ENCODE peak calls at places on chromosome 18, in eight cellular contexts. One of them, this sample, is unnamed.
A peak's percentile ranks its signal among the peaks of the same experiment; 100 is the strongest.

GRCh38 chr18:26206488-26206887 is 19.8 kb upstream of the TAF4B start:
- DNase-seq in activated T-helper 1 cell treated with anti-CD3 and anti-CD28 coated beads, Interleukin-2, amount 50 U/mL, for 16 hours: no peak
- DNase-seq in CD4-positive, alpha-beta T cell: no peak
- DNase-seq in Right ventricle myocardium superior: no peak
- DNase-seq in small intestine: no peak
- DNase-seq in IMR-90: no peak
- DNase-seq in NCI-H2171: no peak
- DNase-seq in NB4: no peak
- DNase-seq in this sample: no peak

GRCh38 chr18:8711736-8712135 is 6.4 kb downstream of the MTCL1 start:
- DNase-seq in Right ventricle myocardium superior: no peak
- DNase-seq in NCI-H2171: no peak
- DNase-seq in activated T-helper 1 cell treated with anti-CD3 and anti-CD28 coated beads, Interleukin-2, amount 50 U/mL, for 16 hours: no peak
- DNase-seq in CD4-positive, alpha-beta T cell: no peak
- DNase-seq in small intestine: no peak
- DNase-seq in NB4: no peak
- DNase-seq in IMR-90: no peak
- DNase-seq in this sample: no peak

GRCh38 chr18:51017140-51017874 is 12.7 kb upstream of the SMAD4 start:
- DNase-seq in activated T-helper 1 cell treated with anti-CD3 and anti-CD28 coated beads, Interleukin-2, amount 50 U/mL, for 16 hours: no peak
- DNase-seq in Right ventricle myocardium superior: no peak
- DNase-seq in small intestine: no peak
- DNase-seq in IMR-90: no peak
- DNase-seq in NB4: no peak
- DNase-seq in CD4-positive, alpha-beta T cell: no peak
- DNase-seq in NCI-H2171: no peak
- DNase-seq in this sample: no peak

GRCh38 chr18:24959100-24959499 is 392.9 kb downstream of the ZNF521 start:
- DNase-seq in activated T-helper 1 cell treated with anti-CD3 and anti-CD28 coated beads, Interleukin-2, amount 50 U/mL, for 16 hours: no peak
- DNase-seq in IMR-90: no peak
- DNase-seq in NB4: no peak
- DNase-seq in NCI-H2171: no peak
- DNase-seq in small intestine: no peak
- DNase-seq in CD4-positive, alpha-beta T cell: no peak
- DNase-seq in Right ventricle myocardium superior: no peak
- DNase-seq in this sample: no peak

GRCh38 chr18:7616661-7617060 is 49.5 kb downstream of the PTPRM start:
- DNase-seq in NB4: no peak
- DNase-seq in small intestine: no peak
- DNase-seq in CD4-positive, alpha-beta T cell: no peak
- DNase-seq in activated T-helper 1 cell treated with anti-CD3 and anti-CD28 coated beads, Interleukin-2, amount 50 U/mL, for 16 hours: no peak
- DNase-seq in NCI-H2171: no peak
- DNase-seq in IMR-90: no peak
- DNase-seq in Right ventricle myocardium superior: peak; percentile 86
- DNase-seq in this sample: no peak

GRCh38 chr18:26867471-26867870 is 2.0 kb upstream of the AQP4 start:
- DNase-seq in IMR-90: no peak
- DNase-seq in small intestine: no peak
- DNase-seq in NCI-H2171: no peak
- DNase-seq in NB4: no peak
- DNase-seq in CD4-positive, alpha-beta T cell: no peak
- DNase-seq in activated T-helper 1 cell treated with anti-CD3 and anti-CD28 coated beads, Interleukin-2, amount 50 U/mL, for 16 hours: no peak
- DNase-seq in Right ventricle myocardium superior: no peak
- DNase-seq in this sample: no peak

GRCh38 chr18:55779461-55779710 is 191.4 kb upstream of the TCF4 start:
- DNase-seq in activated T-helper 1 cell treated with anti-CD3 and anti-CD28 coated beads, Interleukin-2, amount 50 U/mL, for 16 hours: no peak
- DNase-seq in small intestine: no peak
- DNase-seq in CD4-positive, alpha-beta T cell: no peak
- DNase-seq in Right ventricle myocardium superior: no peak
- DNase-seq in IMR-90: no peak
- DNase-seq in NCI-H2171: no peak
- DNase-seq in NB4: no peak
- DNase-seq in this sample: no peak

GRCh38 chr18:5317186-5317585 is 21.7 kb upstream of the ZBTB14 start:
- DNase-seq in CD4-positive, alpha-beta T cell: no peak
- DNase-seq in Right ventricle myocardium superior: no peak
- DNase-seq in NCI-H2171: no peak
- DNase-seq in IMR-90: no peak
- DNase-seq in small intestine: no peak
- DNase-seq in NB4: peak; percentile 61
- DNase-seq in activated T-helper 1 cell treated with anti-CD3 and anti-CD28 coated beads, Interleukin-2, amount 50 U/mL, for 16 hours: no peak
- DNase-seq in this sample: no peak

GRCh38 chr18:67144342-67144741 is 372.2 kb downstream of the DSEL start:
- DNase-seq in small intestine: no peak
- DNase-seq in NB4: no peak
- DNase-seq in CD4-positive, alpha-beta T cell: no peak
- DNase-seq in NCI-H2171: no peak
- DNase-seq in Right ventricle myocardium superior: no peak
- DNase-seq in IMR-90: no peak
- DNase-seq in activated T-helper 1 cell treated with anti-CD3 and anti-CD28 coated beads, Interleukin-2, amount 50 U/mL, for 16 hours: no peak
- DNase-seq in this sample: no peak

GRCh38 chr18:3794537-3795348 is 344.8 kb downstream of the TGIF1 start:
- DNase-seq in NB4: no peak
- DNase-seq in CD4-positive, alpha-beta T cell: no peak
- DNase-seq in IMR-90: peak; percentile 99
- DNase-seq in NCI-H2171: no peak
- DNase-seq in small intestine: peak; percentile 51
- DNase-seq in activated T-helper 1 cell treated with anti-CD3 and anti-CD28 coated beads, Interleukin-2, amount 50 U/mL, for 16 hours: no peak
- DNase-seq in Right ventricle myocardium superior: no peak
- DNase-seq in this sample: no peak

GRCh38 chr18:58044370-58045264 is 591 bp downstream of the NEDD4L start:
- DNase-seq in CD4-positive, alpha-beta T cell: peak; percentile 13
- DNase-seq in IMR-90: peak; percentile 34
- DNase-seq in NCI-H2171: peak; percentile 65
- DNase-seq in NB4: peak; percentile 61
- DNase-seq in Right ventricle myocardium superior: peak; percentile 56
- DNase-seq in activated T-helper 1 cell treated with anti-CD3 and anti-CD28 coated beads, Interleukin-2, amount 50 U/mL, for 16 hours: peak; percentile 9
- DNase-seq in small intestine: peak; percentile 73
- DNase-seq in this sample: peak; percentile 51

This sample was measured in naive thymus-derived CD8-positive, alpha-beta T cell.